ENCODE peak calls at places on chromosomes 4 and X, in four cellular contexts. L is activated gamma-delta T cell treated with Interleukin-2 at 50 U/mL for 16 hours, H is astrocyte of the spinal cord, A is HFFc6. C is an unnamed sample.

GRCh38 chr4:165360041-165360782 is 18.6 kb upstream of the CPE start:
- DNase-seq in L (no peak), H (no peak), A (no peak), C (no peak)

GRCh38 chrX:12352922-12353321 is 214.6 kb downstream of the FRMPD4 start:
- DNase-seq in L (no peak), H (no peak), A (no peak), C (no peak)

GRCh38 chrX:101682723-101683122 is 23.1 kb upstream of the ARMCX2 start:
- DNase-seq in L (no peak), H (peak), A (no peak), C (no peak)

GRCh38 chr4:115222061-115222460 is 108.6 kb upstream of the NDST4 start:
- DNase-seq in L (no peak), H (no peak), A (no peak), C (no peak)

GRCh38 chr4:25863906-25864418 is 1.2 kb upstream of the SEL1L3 start:
- DNase-seq in L (no peak), H (no peak), A (no peak), C (no peak)

GRCh38 chrX:150655713-150656266 is 37.4 kb upstream of the MTMR1 start:
- DNase-seq in L (no peak), H (no peak), A (no peak), C (no peak)

GRCh38 chr4:122099896-122100295 is 52.2 kb upstream of the BLTP1 start:
- DNase-seq in L (no peak), H (peak), A (peak), C (no peak)

GRCh38 chr4:154164931-154165839 is 326.4 kb downstream of the DCHS2 start:
- DNase-seq in L (no peak), H (peak), A (peak), C (no peak)

GRCh38 chr4:178395798-178396197 is 953.6 kb upstream of the AGA start:
- DNase-seq in L (no peak), H (no peak), A (no peak), C (no peak)

GRCh38 chr4:3855646-3856045 is 89.5 kb downstream of the ADRA2C start:
- DNase-seq in L (no peak), H (no peak), A (no peak), C (no peak)

GRCh38 chr4:98474408-98474844 is 184.0 kb downstream of the TSPAN5 start:
- DNase-seq in L (no peak), H (peak), A (peak), C (no peak)

GRCh38 chrX:53317365-53318069 is 36.1 kb upstream of the IQSEC2 start:
- DNase-seq in L (peak), H (peak), A (peak), C (peak)

GRCh38 chrX:141945415-141945814 is 41.7 kb downstream of the MAGEC1 start:
- DNase-seq in L (no peak), H (no peak), A (no peak), C (no peak)

GRCh38 chrX:25072247-25072646 is 56.5 kb upstream of the ARX start:
- DNase-seq in L (no peak), H (no peak), A (no peak), C (no peak)

GRCh38 chr4:86935833-86936721 is 1.3 kb downstream of the AFF1 start:
- DNase-seq in L (peak), H (peak), A (peak), C (peak)

GRCh38 chrX:78329486-78329885 is 2.1 kb upstream of the CYSLTR1 start:
- DNase-seq in L (no peak), H (no peak), A (no peak), C (no peak)

GRCh38 chr4:66489783-66490452 is 819.6 kb upstream of the EPHA5 start:
- DNase-seq in L (no peak), H (peak), A (peak), C (no peak)

GRCh38 chr4:127622923-127623754 is 9.6 kb upstream of the INTU start:
- DNase-seq in L (no peak), H (peak), A (no peak), C (peak)

GRCh38 chr4:54898941-54899340 is 226.5 kb downstream of the KDR start:
- DNase-seq in L (no peak), H (peak), A (no peak), C (no peak)

GRCh38 chr4:168648929-168649328 is 152.1 kb downstream of the PALLD start:
- DNase-seq in L (no peak), H (peak), A (peak), C (no peak)

GRCh38 chr4:13906727-13907126 is 279.2 kb upstream of the BOD1L1 start:
- DNase-seq in L (no peak), H (peak), A (no peak), C (no peak)

GRCh38 chr4:84456157-84456556 is 42.9 kb downstream of the NKX6-1 start:
- DNase-seq in L (no peak), H (no peak), A (no peak), C (no peak)

GRCh38 chrX:3231766-3232165 is 114.7 kb downstream of the MXRA5 start:
- DNase-seq in L (no peak), H (peak), A (no peak), C (no peak)

GRCh38 chr4:38179690-38180299 is 219.6 kb downstream of the PTTG2 start:
- DNase-seq in L (peak), H (peak), A (peak), C (peak)

GRCh38 chr4:114922582-114922912 is 190.9 kb downstream of the NDST4 start:
- DNase-seq in L (no peak), H (no peak), A (no peak), C (no peak)

GRCh38 chr4:120228086-120228485 is 161.4 kb upstream of the MAD2L1 start:
- DNase-seq in L (no peak), H (no peak), A (no peak), C (no peak)

GRCh38 chrX:48794993-48795501 is 6.8 kb upstream of the HDAC6 start:
- DNase-seq in L (no peak), H (peak), A (peak), C (no peak)

GRCh38 chr4:92381640-92382039 is 77.9 kb downstream of the GRID2 start:
- DNase-seq in L (no peak), H (peak), A (no peak), C (no peak)

GRCh38 chr4:152369203-152369902 is 166.5 kb downstream of the FBXW7 start:
- DNase-seq in L (no peak), H (no peak), A (no peak), C (no peak)